ENCODE peak calls at places on chromosomes 1 and 21, in ten cellular contexts. G is foreskin fibroblast, V is choroid plexus epithelial cell, K is AG04449, O is lower leg skin, M is cardiac fibroblast, R is Caco-2, D is colonic mucosa, P is Peyer's patch, E is fibroblast of lung. I is an unnamed sample.

GRCh38 chr1:231951399-231951798 is 324.8 kb downstream of the DISC1 start:
- DNase-seq in G (peak; percentile 69), V (no peak), K (no peak), O (no peak), M (no peak), R (no peak), D (no peak), P (no peak), E (no peak), I (no peak)

GRCh38 chr21:34598931-34599400 is 15.9 kb downstream of the RCAN1 start:
- DNase-seq in G (no peak), V (no peak), K (no peak), O (no peak), M (no peak), R (no peak), D (no peak), P (no peak), E (peak; percentile 38), I (peak; percentile 22)

GRCh38 chr1:2226525-2227340 is 1.4 kb upstream of the SKI start:
- DNase-seq in G (no peak), V (no peak), K (no peak), O (peak; percentile 91), M (no peak), R (no peak), D (no peak), P (no peak), E (no peak), I (no peak)

GRCh38 chr1:221620437-221621384 is 121.2 kb downstream of the DUSP10 start:
- DNase-seq in G (peak; percentile 44), V (peak; percentile 40), K (no peak), O (no peak), M (peak; percentile 18), R (no peak), D (no peak), P (no peak), E (peak; percentile 41), I (no peak)

GRCh38 chr1:67134692-67135091 is at the start of gene C1orf141:
- DNase-seq in G (no peak), V (peak; percentile 50), K (no peak), O (no peak), M (peak; percentile 60), R (no peak), D (no peak), P (no peak), E (peak; percentile 39), I (peak; percentile 21)

GRCh38 chr1:161723459-161724149 is 2.3 kb downstream of the FCRLB start:
- DNase-seq in G (no peak), V (no peak), K (no peak), O (no peak), M (no peak), R (no peak), D (no peak), P (no peak), E (no peak), I (no peak)

GRCh38 chr1:154730986-154731489 is 123.1 kb upstream of the ADAR start:
- DNase-seq in G (no peak), V (peak; percentile 84), K (no peak), O (no peak), M (peak; percentile 74), R (no peak), D (no peak), P (no peak), E (no peak), I (peak; percentile 61)

GRCh38 chr1:219085082-219085481 is 88.6 kb upstream of the LYPLAL1 start:
- DNase-seq in G (peak; percentile 68), V (peak; percentile 40), K (peak; percentile 63), O (no peak), M (peak; percentile 61), R (no peak), D (no peak), P (no peak), E (peak; percentile 18), I (peak; percentile 95)

GRCh38 chr1:102970496-102971078 is 137.7 kb downstream of the COL11A1 start:
- DNase-seq in G (peak; percentile 35), V (peak; percentile 78), K (peak; percentile 12), O (no peak), M (peak; percentile 84), R (no peak), D (no peak), P (no peak), E (peak; percentile 78), I (peak; percentile 80)

GRCh38 chr1:182259229-182259872 is 132.2 kb downstream of the GLUL start:
- DNase-seq in G (peak; percentile 83), V (peak; percentile 8), K (no peak), O (peak; percentile 92), M (peak; percentile 40), R (no peak), D (peak; percentile 44), P (peak; percentile 46), E (peak; percentile 12), I (peak; percentile 11)

GRCh38 chr1:53172751-53173498 is 23.7 kb upstream of the CPT2 start:
- DNase-seq in G (peak; percentile 65), V (peak; percentile 31), K (no peak), O (no peak), M (peak; percentile 66), R (no peak), D (peak; percentile 40), P (peak; percentile 31), E (peak; percentile 70), I (peak; percentile 82)

GRCh38 chr1:48202030-48202752 is 20.3 kb upstream of the SLC5A9 start:
- DNase-seq in G (peak; percentile 62), V (peak; percentile 99), K (peak; percentile 51), O (peak; percentile 91), M (peak; percentile 81), R (peak; percentile 52), D (peak; percentile 74), P (peak; percentile 33), E (peak; percentile 98), I (peak; percentile 79)

GRCh38 chr1:66490817-66491216 is 43.1 kb upstream of the SGIP1 start:
- DNase-seq in G (peak; percentile 14), V (peak; percentile 76), K (no peak), O (no peak), M (peak; percentile 28), R (no peak), D (no peak), P (no peak), E (peak; percentile 49), I (peak; percentile 66)

GRCh38 chr1:224084867-224085266 is 29.0 kb upstream of the FBXO28 start:
- DNase-seq in G (no peak), V (no peak), K (no peak), O (no peak), M (no peak), R (no peak), D (no peak), P (no peak), E (no peak), I (no peak)

GRCh38 chr1:167821969-167822685 is 91.8 kb downstream of the ADCY10 start:
- DNase-seq in G (no peak), V (peak; percentile 67), K (no peak), O (no peak), M (peak; percentile 15), R (no peak), D (no peak), P (no peak), E (no peak), I (no peak)

GRCh38 chr21:45612096-45613019 is 31.2 kb upstream of the PCBP3 start:
- DNase-seq in G (peak; percentile 36), V (peak; percentile 82), K (peak; percentile 16), O (peak; percentile 74), M (peak; percentile 88), R (peak; percentile 11), D (no peak), P (no peak), E (peak; percentile 89), I (peak; percentile 73)

GRCh38 chr21:45615145-45615711 is 28.3 kb upstream of the PCBP3 start:
- DNase-seq in G (no peak), V (no peak), K (no peak), O (peak; percentile 77), M (peak; percentile 27), R (peak; percentile 39), D (peak; percentile 31), P (peak; percentile 87), E (no peak), I (peak; percentile 57)

GRCh38 chr21:45611296-45611695 is 32.2 kb upstream of the PCBP3 start:
- DNase-seq in G (no peak), V (no peak), K (no peak), O (peak; percentile 39), M (no peak), R (peak; percentile 8), D (no peak), P (no peak), E (no peak), I (no peak)

GRCh38 chr21:45613396-45613795 is 30.1 kb upstream of the PCBP3 start:
- DNase-seq in G (no peak), V (no peak), K (no peak), O (peak; percentile 78), M (no peak), R (peak; percentile 19), D (no peak), P (no peak), E (no peak), I (no peak)

DNA sequence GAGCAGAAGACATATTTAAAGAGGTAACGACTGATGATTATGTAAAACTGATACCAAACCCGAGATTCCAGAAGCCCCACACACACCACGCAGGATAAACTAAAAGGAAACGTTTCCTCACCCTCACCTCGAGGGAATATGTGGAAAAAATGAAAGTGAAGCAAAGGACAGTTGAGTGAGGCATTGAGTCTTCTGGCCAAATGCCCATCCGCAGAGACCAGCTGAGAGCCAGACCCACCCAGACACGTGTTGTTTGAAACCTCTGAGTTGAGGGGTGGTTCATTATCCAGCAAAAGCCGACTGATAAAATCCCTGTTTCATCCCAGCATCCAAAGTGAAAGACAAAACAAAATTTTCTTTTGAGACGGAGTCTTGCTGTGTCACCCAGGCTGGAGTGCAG is 29.6 kb upstream of the PCBP3 start:
- DNase-seq in G (no peak), V (peak; percentile 27), K (no peak), O (peak; percentile 18), M (peak; percentile 28), R (no peak), D (no peak), P (no peak), E (no peak), I (no peak)
- H3K4me3 ChIP-seq in G (no peak overlapping the region), V (no peak overlapping the region), K (no peak overlapping the region), O (no peak overlapping the region), M (no peak overlapping the region), R (no peak overlapping the region), D (no peak overlapping the region), P (no peak overlapping the region), E (no peak overlapping the region), I (no peak overlapping the region)

GRCh38 chr1:234890694-234891093 is 237.9 kb downstream of the TOMM20 start:
- DNase-seq in G (no peak), V (no peak), K (no peak), O (no peak), M (no peak), R (no peak), D (no peak), P (no peak), E (no peak), I (no peak)
- TF ChIP-seq CTCF in G (no peak), V (no peak), K (no peak), O (no peak), M (no peak), R (no peak), D (no peak), P (no peak), E (no peak), I (no peak)

GRCh38 chr1:228459091-228459993 is 27.8 kb upstream of the RNF187 start:
- DNase-seq in G (peak; percentile 73), V (peak; percentile 83), K (no peak), O (peak; percentile 93), M (peak; percentile 84), R (peak; percentile 85), D (peak; percentile 77), P (peak; percentile 27), E (peak; percentile 83), I (peak; percentile 80)
- H3K4me3 ChIP-seq in G (peak overlapping the region; percentile 75), V (peak overlapping the region; percentile 56), K (peak overlapping the region; percentile 69), O (no peak overlapping the region), M (peak overlapping the region; percentile 71), R (peak overlapping the region; percentile 44), D (peak overlapping the region; percentile 44), P (peak overlapping the region; percentile 58), E (peak overlapping the region; percentile 64), I (peak overlapping the region; percentile 79)

GRCh38 chr1:89812992-89813391 is 7.8 kb upstream of the LRRC8D start:
- DNase-seq in G (no peak), V (peak; percentile 59), K (no peak), O (no peak), M (peak; percentile 58), R (no peak), D (no peak), P (no peak), E (no peak), I (peak; percentile 95)
- TF ChIP-seq CTCF in G (no peak), V (no peak), K (no peak), O (no peak), M (no peak), R (no peak), D (no peak), P (no peak), E (no peak), I (no peak)

I was measured in fibroblast of villous mesenchyme.